ENCODE peak calls at places on chromosomes 6 and 20, in five cellular contexts. X is fibroblast of lung, S is IMR-90, W is choroid plexus epithelial cell, U is AG09309. H is an unnamed sample.

GRCh38 chr6:19824058-19824807 is 12.9 kb upstream of the ID4 start:
- DNase-seq in X (no peak), S (no peak), W (no peak), U (no peak), H (no peak)

GRCh38 chr20:23631981-23632710 is 5.6 kb downstream of the CST3 start:
- DNase-seq in X (no peak), S (no peak), W (no peak), U (no peak), H (no peak)

GRCh38 chr20:40739841-40740240 is 50.8 kb upstream of the MAFB start:
- DNase-seq in X (no peak), S (no peak), W (no peak), U (no peak), H (no peak)

GRCh38 chr6:132598473-132598872 is 8.9 kb upstream of the TAAR5 start:
- DNase-seq in X (no peak), S (no peak), W (no peak), U (no peak), H (peak)

GRCh38 chr6:142356271-142356938 is 54.6 kb downstream of the ADGRG6 start:
- DNase-seq in X (peak), S (peak), W (peak), U (no peak), H (no peak)

GRCh38 chr6:11033825-11034224 is 10.3 kb downstream of the ELOVL2 start:
- DNase-seq in X (peak), S (peak), W (peak), U (peak), H (no peak)

GRCh38 chr6:116278853-116279231 is 888 bp downstream of the TSPYL1 start:
- DNase-seq in X (no peak), S (peak), W (no peak), U (no peak), H (no peak)

GRCh38 chr6:25179051-25179778 is 100.0 kb upstream of the CARMIL1 start:
- DNase-seq in X (peak), S (peak), W (peak), U (peak), H (no peak)

GRCh38 chr20:14568225-14568624 is 230.8 kb upstream of the FLRT3 start:
- DNase-seq in X (peak), S (no peak), W (peak), U (no peak), H (peak)

GRCh38 chr6:101806241-101806640 is 412.7 kb downstream of the GRIK2 start:
- DNase-seq in X (peak), S (peak), W (peak), U (peak), H (peak)

GRCh38 chr6:141097471-141097870 is 1035.3 kb upstream of the GJE1 start:
- DNase-seq in X (peak), S (no peak), W (peak), U (no peak), H (no peak)

GRCh38 chr6:152271681-152272464 is 365.3 kb downstream of the SYNE1 start:
- DNase-seq in X (peak), S (peak), W (peak), U (peak), H (peak)

GRCh38 chr6:55009114-55009513 is 162.5 kb downstream of the FAM83B start:
- DNase-seq in X (no peak), S (no peak), W (no peak), U (no peak), H (no peak)

GRCh38 chr6:116974942-116975341 is 97.9 kb downstream of the RFX6 start:
- DNase-seq in X (no peak), S (no peak), W (no peak), U (no peak), H (no peak)

GRCh38 chr20:50467618-50468373 is 42.4 kb upstream of the PTPN1 start:
- DNase-seq in X (peak), S (peak), W (peak), U (no peak), H (no peak)

GRCh38 chr6:135680964-135681913 is 170.3 kb upstream of the PDE7B start:
- DNase-seq in X (peak), S (no peak), W (no peak), U (no peak), H (no peak)

GRCh38 chr6:154399097-154399496 is 42.5 kb upstream of the IPCEF1 start:
- DNase-seq in X (peak), S (peak), W (peak), U (no peak), H (no peak)

GRCh38 chr20:60000271-60001026 is 42.2 kb downstream of the CDH26 start:
- DNase-seq in X (no peak), S (no peak), W (no peak), U (no peak), H (no peak)

GRCh38 chr6:168039849-168040248 is 39.2 kb downstream of the FRMD1 start:
- DNase-seq in X (no peak), S (no peak), W (no peak), U (no peak), H (no peak)

GRCh38 chr20:52303281-52303950 is 111.8 kb upstream of the ZFP64 start:
- DNase-seq in X (no peak), S (no peak), W (no peak), U (no peak), H (no peak)

GRCh38 chr6:131858765-131859490 is 51.1 kb downstream of the ENPP1 start:
- DNase-seq in X (peak), S (peak), W (peak), U (peak), H (no peak)

GRCh38 chr6:111604259-111605099 is 1.2 kb downstream of the TRAF3IP2 start:
- DNase-seq in X (peak), S (peak), W (peak), U (peak), H (no peak)

GRCh38 chr6:26607434-26608230 is 10.9 kb downstream of the ABT1 start:
- DNase-seq in X (peak), S (peak), W (peak), U (peak), H (no peak)

GRCh38 chr20:58538752-58539151 is 23.6 kb upstream of the APCDD1L start:
- DNase-seq in X (peak), S (peak), W (no peak), U (no peak), H (no peak)
- TF ChIP-seq CTCF in X (no peak), S (no peak), W (no peak), U (no peak), H (no peak)

GRCh38 chr6:129491436-129491835 is 218.5 kb downstream of the ARHGAP18 start:
- DNase-seq in X (peak), S (peak), W (peak), U (no peak), H (peak)

GRCh38 chr6:129489215-129489765 is 220.7 kb downstream of the ARHGAP18 start:
- DNase-seq in X (no peak), S (no peak), W (no peak), U (no peak), H (no peak)

GRCh38 chr6:129488313-129488712 is 221.7 kb downstream of the ARHGAP18 start:
- DNase-seq in X (no peak), S (no peak), W (no peak), U (no peak), H (no peak)

GRCh38 chr6:129492260-129492659 is 217.7 kb downstream of the ARHGAP18 start:
- DNase-seq in X (peak), S (peak), W (no peak), U (no peak), H (no peak)

DNA sequence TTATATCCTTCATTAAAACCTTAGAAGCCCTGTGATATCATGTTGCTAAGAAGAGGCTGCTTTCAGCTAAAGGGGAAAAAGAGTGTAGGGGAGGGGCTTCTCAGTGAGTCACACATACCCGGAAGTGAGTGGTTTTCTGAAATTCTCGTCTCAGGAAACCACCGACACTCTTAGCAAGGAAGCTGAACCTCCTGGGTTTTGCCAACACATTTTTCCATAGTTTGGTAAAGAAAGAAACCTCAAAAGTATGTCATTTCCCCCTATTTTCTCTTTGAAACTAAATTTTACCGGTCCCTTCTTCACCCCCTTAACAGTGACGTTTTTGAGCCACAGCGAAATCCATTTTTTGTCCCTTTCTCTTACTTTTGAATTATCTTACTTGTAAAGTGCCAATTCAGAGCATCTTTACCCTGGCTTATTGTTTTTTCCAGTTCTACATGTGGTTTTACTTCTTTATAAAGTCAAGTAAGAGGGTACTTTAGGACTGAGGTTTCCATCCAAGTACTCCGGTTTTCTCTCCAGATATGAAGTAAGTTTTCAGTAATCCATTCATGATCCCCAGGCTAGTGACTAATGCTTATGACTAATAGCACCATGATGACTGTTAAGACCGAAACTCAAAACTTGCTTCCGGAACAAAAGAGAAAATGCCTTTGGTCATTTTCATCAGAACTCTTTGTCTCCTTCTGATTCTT is 219.3 kb downstream of the ARHGAP18 start:
- DNase-seq in X (peak), S (peak), W (peak), U (peak), H (peak)
- H3K4me3 ChIP-seq in X (peak), S (peak), W (peak), U (peak), H (peak)

DNA sequence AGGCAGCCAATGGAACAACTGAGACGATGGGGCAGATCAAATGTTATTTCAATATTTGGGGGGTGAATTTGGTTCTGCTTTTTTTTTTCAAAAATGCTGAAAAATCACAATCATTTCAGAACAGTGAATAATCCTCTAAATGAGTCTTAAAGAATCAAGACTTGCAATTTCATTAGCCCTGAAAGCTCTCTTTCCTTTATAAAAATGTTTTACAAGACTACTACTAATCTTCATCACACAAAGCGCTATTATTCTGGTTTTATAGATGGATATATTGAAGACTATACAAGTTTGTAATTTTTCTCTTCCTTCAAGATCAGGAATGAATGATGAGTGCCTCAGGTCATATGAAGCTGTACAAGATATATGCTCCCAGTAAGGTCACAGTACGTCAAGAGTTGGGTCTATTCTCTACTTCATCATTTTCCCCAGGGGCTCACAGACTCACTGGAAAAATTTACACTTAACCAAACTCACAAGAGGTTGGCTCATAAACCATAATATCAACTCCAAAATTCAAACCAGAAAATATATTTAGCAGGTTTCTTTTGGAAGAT is 19.5 kb downstream of the RNF24 start:
- DNase-seq in X (no peak), S (no peak), W (no peak), U (no peak), H (no peak)
- TF ChIP-seq CTCF in X (no peak), S (no peak), W (no peak), U (no peak), H (no peak)

GRCh38 chr20:10304474-10305046 is 85.9 kb downstream of the SNAP25 start:
- DNase-seq in X (no peak), S (no peak), W (no peak), U (no peak), H (no peak)
- H3K4me3 ChIP-seq in X (no peak), S (no peak), W (no peak), U (no peak), H (no peak)

DNA sequence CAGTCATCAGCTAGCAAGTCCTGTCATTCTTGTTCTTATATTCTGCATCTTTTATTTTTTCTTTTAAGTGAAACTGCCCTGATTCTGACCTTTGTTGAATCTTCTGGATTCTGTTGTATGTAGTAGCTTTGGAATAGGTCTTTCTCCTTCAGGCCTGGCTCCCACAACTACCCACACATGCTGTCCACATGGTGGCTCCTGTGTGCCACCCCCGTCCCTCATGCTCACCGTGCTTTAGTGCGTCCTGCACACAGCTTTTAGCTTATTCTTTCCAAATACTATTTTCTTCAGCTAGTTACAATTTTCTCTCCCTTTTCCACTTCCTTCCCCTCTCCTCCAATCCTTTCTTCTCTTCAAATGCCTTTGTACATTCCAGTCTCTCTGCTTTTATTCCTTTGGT is 61.8 kb downstream of the CTNNBL1 start:
- DNase-seq in X (no peak), S (no peak), W (peak), U (no peak), H (no peak)
- TF ChIP-seq CTCF in X (peak), S (no peak), W (peak), U (no peak), H (peak)

GRCh38 chr6:47483516-47483852 is 5.9 kb downstream of the CD2AP start:
- DNase-seq in X (no peak), S (no peak), W (no peak), U (no peak), H (no peak)
- H3K4me3 ChIP-seq in X (no peak), S (no peak), W (no peak), U (no peak), H (no peak)

GRCh38 chr6:56955171-56956155 is 556 bp downstream of the BEND6 start:
- DNase-seq in X (peak), S (peak), W (peak), U (peak), H (peak)
- TF ChIP-seq CTCF in X (peak), S (peak), W (peak), U (peak), H (peak)

DNA sequence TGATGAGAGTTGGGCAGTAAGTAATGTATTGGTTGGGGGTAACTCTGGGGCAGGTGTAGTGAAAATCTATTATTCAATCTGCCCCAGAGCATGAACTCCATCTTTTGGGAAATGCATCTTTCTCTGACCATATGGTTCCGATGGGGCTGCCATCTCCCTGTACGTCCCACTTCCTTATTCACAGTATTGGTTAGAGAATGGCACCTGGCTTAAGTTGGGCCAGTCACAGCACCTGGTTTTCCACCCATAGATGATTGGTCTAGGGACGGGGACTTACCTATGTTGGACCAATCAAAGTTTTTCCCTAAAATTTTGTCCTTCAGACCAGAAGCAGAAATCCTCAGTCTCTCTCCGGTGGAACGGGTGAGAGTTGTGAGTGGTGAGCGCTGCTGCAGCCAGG is 2.2 kb upstream of the RALY start:
- DNase-seq in X (no peak), S (no peak), W (no peak), U (no peak), H (no peak)
- H3K4me3 ChIP-seq in X (no peak), S (no peak), W (no peak), U (no peak), H (no peak)

GRCh38 chr20:53621482-53622246 is 28.0 kb upstream of the ZNF217 start:
- DNase-seq in X (peak), S (peak), W (peak), U (peak), H (peak)
- TF ChIP-seq CTCF in X (no peak), S (no peak), W (no peak), U (no peak), H (no peak)

GRCh38 chr6:158040804-158041347 is 59.2 kb downstream of the SYNJ2 start:
- DNase-seq in X (peak), S (peak), W (peak), U (no peak), H (no peak)
- H3K4me3 ChIP-seq in X (peak), S (peak), W (no peak), U (no peak), H (no peak)

H was measured in retinal pigment epithelial cell.